ENCODE peak calls at places on chromosome 17, in six cellular contexts. H is HuH-7; E is stimulated activated CD8-positive, alpha-beta memory T cell treated with anti-CD3 and anti-CD28 coated beads, Interleukin-15, amount 100 ng/mL, for 24 hours; I is PC-9; G is dorsolateral prefrontal cortex; R is gastrocnemius medialis. M is an unnamed sample.

GRCh38 chr17:80512233-80512632 is 32.4 kb upstream of the RPTOR start:
- DNase-seq in H (no peak), E (no peak), I (no peak), G (no peak), R (no peak), M (no peak)

GRCh38 chr17:46270032-46270431 is 24.9 kb upstream of the LRRC37A start:
- DNase-seq in H (no peak), E (no peak), I (no peak), G (no peak), R (no peak), M (no peak)

GRCh38 chr17:80886641-80887573 is 104.7 kb upstream of the CHMP6 start:
- DNase-seq in H (no peak), E (no peak), I (no peak), G (peak), R (peak), M (no peak)

GRCh38 chr17:78174332-78174869 is 6.0 kb downstream of the SYNGR2 start:
- DNase-seq in H (no peak), E (no peak), I (peak), G (peak), R (peak), M (no peak)

GRCh38 chr17:14152726-14153125 is 83.4 kb downstream of the COX10 start:
- DNase-seq in H (no peak), E (no peak), I (no peak), G (no peak), R (no peak), M (no peak)

GRCh38 chr17:81903896-81904599 is 2.0 kb downstream of the NPB start:
- DNase-seq in H (no peak), E (no peak), I (no peak), G (no peak), R (no peak), M (no peak)

GRCh38 chr17:82734987-82735866 is at the start of gene FN3K:
- DNase-seq in H (peak), E (no peak), I (no peak), G (peak), R (peak), M (peak)

GRCh38 chr17:50939795-50940684 is 73.9 kb upstream of the TOB1 start:
- DNase-seq in H (no peak), E (no peak), I (peak), G (no peak), R (no peak), M (no peak)

GRCh38 chr17:34764716-34765115 is 185.3 kb downstream of the TMEM132E start:
- DNase-seq in H (no peak), E (no peak), I (no peak), G (no peak), R (no peak), M (no peak)